ENCODE peak calls at places on chromosomes 13 and 19, in nine cellular contexts. J, H, E, L, N, M, Z, B and R are unnamed samples.

GRCh38 chr19:46068345-46069258 is 27.8 kb upstream of the IGFL4 start:
- DNase-seq in J (no peak), H (peak), E (no peak), L (no peak), N (no peak), M (no peak), Z (no peak), B (peak), R (peak)

GRCh38 chr13:45441633-45442032 is 23.1 kb upstream of the COG3 start:
- DNase-seq in J (no peak), H (peak), E (no peak), L (no peak), N (no peak), M (no peak), Z (no peak), B (no peak), R (no peak)

GRCh38 chr19:6613711-6614110 is 22.8 kb upstream of the CD70 start:
- DNase-seq in J (no peak), H (peak), E (no peak), L (no peak), N (no peak), M (no peak), Z (no peak), B (no peak), R (no peak)

GRCh38 chr19:13727798-13728197 is 36.5 kb upstream of the MRI1 start:
- DNase-seq in J (no peak), H (no peak), E (no peak), L (no peak), N (no peak), M (no peak), Z (no peak), B (no peak), R (no peak)

GRCh38 chr13:114078501-114079451 is 53.6 kb downstream of the RASA3 start:
- DNase-seq in J (no peak), H (peak), E (no peak), L (peak), N (no peak), M (no peak), Z (no peak), B (peak), R (peak)

GRCh38 chr13:44578064-44578394 is 1.9 kb upstream of the TSC22D1 start:
- DNase-seq in J (peak), H (no peak), E (no peak), L (no peak), N (peak), M (no peak), Z (no peak), B (no peak), R (peak)

GRCh38 chr13:110644892-110645521 is 29.7 kb downstream of the NAXD start:
- DNase-seq in J (no peak), H (peak), E (peak), L (peak), N (peak), M (no peak), Z (peak), B (no peak), R (peak)

GRCh38 chr19:1141944-1142343 is 32.1 kb downstream of the SBNO2 start:
- DNase-seq in J (no peak), H (no peak), E (no peak), L (no peak), N (no peak), M (no peak), Z (no peak), B (no peak), R (no peak)

GRCh38 chr19:4064551-4065260 is 2.0 kb downstream of the ZBTB7A start:
- DNase-seq in J (no peak), H (no peak), E (peak), L (no peak), N (no peak), M (no peak), Z (peak), B (no peak), R (no peak)

GRCh38 chr19:20776083-20777076 is at the start of gene ZNF66:
- DNase-seq in J (peak), H (peak), E (peak), L (peak), N (peak), M (peak), Z (peak), B (peak), R (peak)

GRCh38 chr19:31154021-31154420 is 195.2 kb downstream of the TSHZ3 start:
- DNase-seq in J (no peak), H (peak), E (no peak), L (no peak), N (no peak), M (no peak), Z (no peak), B (no peak), R (no peak)

GRCh38 chr13:48804836-48805601 is 151.3 kb downstream of the CYSLTR2 start:
- DNase-seq in J (no peak), H (no peak), E (no peak), L (no peak), N (no peak), M (no peak), Z (no peak), B (no peak), R (no peak)

GRCh38 chr13:64480648-64481047 is 2749.5 kb downstream of the PCDH9 start:
- DNase-seq in J (no peak), H (no peak), E (no peak), L (no peak), N (no peak), M (no peak), Z (no peak), B (no peak), R (no peak)

GRCh38 chr19:3725640-3726310 is 17.6 kb downstream of the TJP3 start:
- DNase-seq in J (peak), H (no peak), E (peak), L (no peak), N (peak), M (no peak), Z (no peak), B (no peak), R (no peak)

GRCh38 chr13:29524641-29525040 is 70.8 kb downstream of the SLC7A1 start:
- DNase-seq in J (no peak), H (no peak), E (no peak), L (no peak), N (no peak), M (no peak), Z (no peak), B (no peak), R (no peak)

GRCh38 chr19:58498316-58499020 is 13.3 kb downstream of the SLC27A5 start:
- DNase-seq in J (no peak), H (no peak), E (no peak), L (no peak), N (no peak), M (no peak), Z (no peak), B (no peak), R (no peak)

GRCh38 chr13:109989155-109989554 is 202.8 kb upstream of the IRS2 start:
- DNase-seq in J (no peak), H (no peak), E (no peak), L (no peak), N (no peak), M (no peak), Z (no peak), B (peak), R (no peak)